ENCODE peak calls at places on chromosome 10, in four cellular contexts. I is H1, N is esophagus squamous epithelium, S is prostate gland. R is an unnamed sample.

GRCh38 chr10:114684085-114684821 is 26.2 kb upstream of the ABLIM1 start:
- DNase-seq in I (no peak), N (no peak), S (no peak), R (peak)

GRCh38 chr10:120606051-120606764 is 149.2 kb downstream of the PLPP4 start:
- DNase-seq in I (no peak), N (no peak), S (no peak), R (no peak)

GRCh38 chr10:501596-501995 is 187.9 kb downstream of the DIP2C start:
- DNase-seq in I (no peak), N (no peak), S (no peak), R (peak)

GRCh38 chr10:3397231-3397630 is 224.6 kb upstream of the PITRM1 start:
- DNase-seq in I (no peak), N (no peak), S (no peak), R (no peak)

GRCh38 chr10:114310346-114310745 is 71.3 kb downstream of the VWA2 start:
- DNase-seq in I (no peak), N (no peak), S (no peak), R (no peak)

GRCh38 chr10:85044-85443 is 35.9 kb upstream of the TUBB8 start:
- DNase-seq in I (no peak), N (no peak), S (no peak), R (no peak)

GRCh38 chr10:90787906-90788491 is 69.8 kb downstream of the HTR7 start:
- DNase-seq in I (no peak), N (no peak), S (no peak), R (peak)

GRCh38 chr10:23343591-23344225 is 889 bp downstream of the C10orf67 start:
- DNase-seq in I (peak), N (no peak), S (peak), R (peak)

GRCh38 chr10:62047960-62048383 is 146.5 kb downstream of the ARID5B start:
- DNase-seq in I (no peak), N (no peak), S (peak), R (no peak)

GRCh38 chr10:118953598-118953997 is 75.9 kb upstream of the NANOS1 start:
- DNase-seq in I (no peak), N (no peak), S (no peak), R (no peak)

GRCh38 chr10:95454940-95455339 is 106.2 kb downstream of the SORBS1 start:
- DNase-seq in I (no peak), N (no peak), S (no peak), R (no peak)

GRCh38 chr10:93437000-93437945 is 44.9 kb downstream of the MYOF start:
- DNase-seq in I (peak), N (no peak), S (peak), R (peak)

GRCh38 chr10:52106895-52107294 is 207.2 kb upstream of the DKK1 start:
- DNase-seq in I (no peak), N (no peak), S (no peak), R (no peak)

GRCh38 chr10:66748217-66748616 is 177.6 kb upstream of the LRRTM3 start:
- DNase-seq in I (no peak), N (no peak), S (no peak), R (no peak)
- TF ChIP-seq CTCF in I (no peak), N (no peak), S (no peak), R (no peak)

GRCh38 chr10:102775973-102776669 is 32.4 kb downstream of the WBP1L start:
- DNase-seq in I (no peak), N (no peak), S (peak), R (peak)
- TF ChIP-seq POLR2A in I (no peak), N (no peak), S (peak), R (peak)

GRCh38 chr10:97709746-97710078 is 3.8 kb upstream of the MARVELD1 start:
- DNase-seq in I (no peak), N (no peak), S (no peak), R (no peak)
- TF ChIP-seq CTCF in I (no peak), N (no peak), S (no peak), R (no peak)

GRCh38 chr10:70139997-70140250 is 6.6 kb downstream of the TYSND1 start:
- DNase-seq in I (no peak), N (no peak), S (no peak), R (no peak)

GRCh38 chr10:70139151-70139996 is 6.7 kb upstream of the AIFM2 start:
- DNase-seq in I (peak), N (no peak), S (no peak), R (no peak)

GRCh38 chr10:70142555-70142954 is 3.9 kb downstream of the TYSND1 start:
- DNase-seq in I (peak), N (no peak), S (no peak), R (no peak)

GRCh38 chr10:70137927-70138883 is 5.6 kb upstream of the AIFM2 start:
- DNase-seq in I (peak), N (no peak), S (no peak), R (no peak)

DNA sequence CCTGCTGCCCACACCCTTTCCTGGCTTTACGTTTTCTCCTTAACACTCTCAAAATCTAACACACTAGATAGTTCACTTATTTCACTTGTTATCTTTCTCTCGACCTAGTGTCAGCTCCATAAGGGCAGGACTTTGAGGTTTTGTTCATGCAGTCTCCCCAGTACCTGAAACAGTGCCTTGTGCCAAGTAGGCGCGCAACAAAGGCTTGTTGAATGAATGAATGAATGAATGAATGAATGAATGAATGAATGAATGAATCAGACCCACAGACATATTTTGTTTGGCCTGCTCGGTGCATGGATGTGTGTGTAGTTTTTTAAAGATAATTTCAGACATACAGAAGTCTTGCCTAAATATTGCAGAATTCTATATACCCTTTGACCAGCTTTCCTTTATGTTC is 6.2 kb downstream of the TYSND1 start:
- DNase-seq in I (no peak), N (no peak), S (no peak), R (no peak)
- TF ChIP-seq POLR2A in I (no peak), N (no peak), S (no peak), R (no peak)

GRCh38 chr10:11110499-11110898 is 92.8 kb downstream of the CELF2 start:
- DNase-seq in I (no peak), N (no peak), S (no peak), R (no peak)

GRCh38 chr10:11115337-11115736 is 97.7 kb downstream of the CELF2 start:
- DNase-seq in I (no peak), N (no peak), S (no peak), R (no peak)

GRCh38 chr10:11112718-11113117 is 95.0 kb downstream of the CELF2 start:
- DNase-seq in I (no peak), N (no peak), S (no peak), R (no peak)

GRCh38 chr10:11114251-11114650 is 96.6 kb downstream of the CELF2 start:
- DNase-seq in I (no peak), N (no peak), S (no peak), R (no peak)

GRCh38 chr10:11113156-11113555 is 95.5 kb downstream of the CELF2 start:
- DNase-seq in I (no peak), N (no peak), S (no peak), R (no peak)
- TF ChIP-seq CTCF in I (peak), N (peak), S (peak), R (peak)